ENCODE peak calls at places on chromosomes 7 and 10, in four cellular contexts. Y is brain microvascular endothelial cell, R is colonic mucosa, Q is Panc1. C is an unnamed sample.

GRCh38 chr7:80729586-80730320 is 91.3 kb downstream of the CD36 start:
- DNase-seq in R (no peak), Q (no peak), Y (no peak), C (no peak)

GRCh38 chr7:1344421-1344820 is 111.7 kb downstream of the UNCX start:
- DNase-seq in Q (no peak), R (no peak), Y (no peak), C (no peak)

GRCh38 chr7:23470290-23471089 is at the start of gene IGF2BP3:
- DNase-seq in Q (peak; percentile 97), Y (peak; percentile 95), R (peak; percentile 89), C (no peak)

GRCh38 chr10:389836-390448 is 254.7 kb downstream of the ZMYND11 start:
- DNase-seq in R (no peak), Y (no peak), Q (no peak), C (no peak)

GRCh38 chr7:151079199-151079910 is 1.3 kb downstream of the FASTK start:
- DNase-seq in Y (no peak), R (no peak), Q (no peak), C (no peak)

GRCh38 chr10:99870051-99870730 is 87.8 kb downstream of the ABCC2 start:
- DNase-seq in Q (no peak), R (no peak), Y (no peak), C (no peak)

GRCh38 chr7:8201846-8202441 is 60.0 kb downstream of the ICA1 start:
- DNase-seq in R (no peak), Y (no peak), Q (no peak), C (no peak)

GRCh38 chr10:111677747-111678146 is 505.8 kb downstream of the GPAM start:
- DNase-seq in R (no peak), Q (no peak), Y (no peak), C (no peak)

GRCh38 chr10:31808258-31809218 is 120.1 kb downstream of the ARHGAP12 start:
- DNase-seq in Q (peak; percentile 25), Y (peak; percentile 27), R (no peak), C (peak; percentile 47)

GRCh38 chr7:155277385-155277994 is 20.2 kb upstream of the INSIG1 start:
- DNase-seq in Q (no peak), Y (no peak), R (no peak), C (no peak)

GRCh38 chr7:1753563-1753867 is 83.4 kb downstream of the ELFN1 start:
- DNase-seq in Q (no peak), Y (no peak), R (no peak), C (no peak)

GRCh38 chr7:37999673-38000072 is 79.2 kb downstream of the EPDR1 start:
- DNase-seq in Y (no peak), Q (no peak), R (no peak), C (no peak)

GRCh38 chr7:122896509-122896908 is 10.2 kb upstream of the CADPS2 start:
- DNase-seq in Y (no peak), Q (no peak), R (no peak), C (no peak)

GRCh38 chr10:285216-285967 is 150.1 kb downstream of the ZMYND11 start:
- DNase-seq in Y (no peak), R (no peak), Q (no peak), C (no peak)

GRCh38 chr7:112338786-112339185 is 111.5 kb upstream of the IFRD1 start:
- DNase-seq in R (no peak), Y (no peak), Q (no peak), C (no peak)

GRCh38 chr7:113629244-113629643 is 289.6 kb downstream of the PPP1R3A start:
- DNase-seq in Q (no peak), Y (no peak), R (no peak), C (no peak)

GRCh38 chr10:124740374-124741280 is 3.6 kb downstream of the FAM53B start:
- DNase-seq in R (peak; percentile 71), Q (no peak), Y (no peak), C (peak; percentile 51)

GRCh38 chr10:102616071-102616770 is 28.1 kb upstream of the TRIM8 start:
- DNase-seq in Q (no peak), Y (no peak), R (peak; percentile 53), C (no peak)

GRCh38 chr7:43700059-43700501 is 29.2 kb downstream of the COA1 start:
- DNase-seq in Q (peak; percentile 42), R (no peak), Y (no peak), C (no peak)

GRCh38 chr7:72406820-72407403 is 5.2 kb downstream of the CALN1 start:
- DNase-seq in R (no peak), Q (no peak), Y (no peak), C (no peak)

GRCh38 chr10:91907914-91908357 is 1.4 kb downstream of the FGFBP3 start:
- DNase-seq in Q (no peak), R (peak; percentile 28), Y (no peak), C (no peak)

GRCh38 chr7:2478387-2478760 is 2.2 kb upstream of the GRIFIN start:
- DNase-seq in R (peak; percentile 81), Q (no peak), Y (no peak), C (peak; percentile 77)

GRCh38 chr7:116213361-116214155 is 3.2 kb downstream of the TES start:
- DNase-seq in Q (no peak), R (no peak), Y (peak; percentile 64), C (no peak)

GRCh38 chr10:28130267-28130666 is 131.4 kb upstream of the ODAD2 start:
- DNase-seq in R (no peak), Q (no peak), Y (peak; percentile 78), C (no peak)

GRCh38 chr7:11428877-11429617 is 403.0 kb downstream of the THSD7A start:
- DNase-seq in Y (no peak), Q (no peak), R (no peak), C (no peak)

GRCh38 chr10:3805791-3806381 is 20.9 kb upstream of the KLF6 start:
- DNase-seq in R (no peak), Q (no peak), Y (peak; percentile 89), C (peak; percentile 29)

GRCh38 chr7:149719050-149719899 is 54.1 kb downstream of the ZNF467 start:
- DNase-seq in Y (peak; percentile 83), Q (no peak), R (no peak), C (no peak)

GRCh38 chr10:93475871-93476270 is 6.3 kb downstream of the MYOF start:
- DNase-seq in Y (peak; percentile 63), Q (peak; percentile 90), R (peak; percentile 75), C (no peak)

GRCh38 chr7:21675255-21675654 is 132.4 kb downstream of the DNAH11 start:
- DNase-seq in Q (no peak), R (no peak), Y (no peak), C (no peak)

GRCh38 chr7:140312141-140312846 is 86.0 kb downstream of the SLC37A3 start:
- DNase-seq in Y (no peak), R (no peak), Q (no peak), C (no peak)

DNA sequence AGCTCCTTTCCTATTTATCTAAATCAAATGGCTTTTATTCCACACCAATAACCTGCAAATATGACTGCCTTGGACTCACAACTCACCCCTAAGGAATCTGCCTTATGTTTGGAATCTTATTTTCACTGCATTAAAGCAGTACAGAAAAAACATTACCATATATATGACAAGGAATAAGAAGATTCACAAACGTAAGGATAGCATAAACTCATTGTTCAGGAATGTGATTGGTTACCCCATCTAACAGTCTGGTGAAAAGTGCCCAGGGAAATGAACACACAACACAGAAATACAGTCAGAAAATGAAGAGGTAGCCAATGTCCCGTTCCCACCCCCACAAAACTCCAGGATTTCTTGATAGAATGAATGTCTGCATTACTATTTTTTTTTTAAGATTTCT is 2.0 kb downstream of the PPP3CB start:
- DNase-seq in R (no peak), Y (peak; percentile 60), Q (no peak), C (no peak)
- H3K4me3 ChIP-seq in R (no peak overlapping the region), Y (peak overlapping the region; percentile 95), Q (no peak overlapping the region), C (no peak overlapping the region)

GRCh38 chr10:131817866-131818509 is 82.8 kb upstream of the PPP2R2D start:
- DNase-seq in Y (no peak), R (peak; percentile 6), Q (no peak), C (no peak)
- H3K27me3 ChIP-seq in Y (no peaks in the 10 kb centered on the region), R (no peaks in the 10 kb centered on the region), Q (peaks cover 9% of the 10 kb centered on the region), C (no peaks in the 10 kb centered on the region)

GRCh38 chr10:18710201-18710653 is 51.0 kb downstream of the ARL5B start:
- DNase-seq in Y (no peak), R (no peak), Q (no peak), C (no peak)
- TF ChIP-seq CTCF in Y (no peak), R (no peak), Q (no peak), C (no peak)

GRCh38 chr10:97336446-97336845 is 1.9 kb upstream of the FRAT2 start:
- DNase-seq in Q (no peak), R (no peak), Y (no peak), C (no peak)
- H3K4me3 ChIP-seq in Q (no peak overlapping the region), R (no peak overlapping the region), Y (no peak overlapping the region), C (no peak overlapping the region)